ENCODE peak calls at places on chromosomes 5 and 9, in four cellular contexts. D is breast epithelium, Z is spleen, F is HCT116. G is an unnamed sample.

GRCh38 chr5:149227168-149227826 is 44.4 kb upstream of the AFAP1L1 start:
- DNase-seq in D (no peak), Z (no peak), F (peak), G (no peak)

GRCh38 chr5:44574626-44575025 is 185.4 kb upstream of the FGF10 start:
- DNase-seq in D (no peak), Z (no peak), F (no peak), G (no peak)

GRCh38 chr5:13348568-13348967 is 595.9 kb downstream of the DNAH5 start:
- DNase-seq in D (no peak), Z (no peak), F (no peak), G (no peak)

GRCh38 chr9:133003671-133004090 is 25.2 kb downstream of the GFI1B start:
- DNase-seq in D (no peak), Z (peak), F (no peak), G (no peak)

GRCh38 chr9:101585740-101586139 is 9.0 kb downstream of the PPP3R2 start:
- DNase-seq in D (no peak), Z (no peak), F (no peak), G (no peak)

GRCh38 chr5:142602720-142603245 is 83.1 kb downstream of the FGF1 start:
- DNase-seq in D (no peak), Z (no peak), F (peak), G (no peak)

GRCh38 chr9:35914307-35914807 is 5.1 kb downstream of the SPAAR start:
- DNase-seq in D (no peak), Z (peak), F (no peak), G (peak)

GRCh38 chr9:133490201-133490681 is 11.3 kb upstream of the SLC2A6 start:
- DNase-seq in D (no peak), Z (peak), F (no peak), G (no peak)

GRCh38 chr5:14628346-14628745 is 36.2 kb upstream of the OTULIN start:
- DNase-seq in D (no peak), Z (no peak), F (no peak), G (peak)

GRCh38 chr5:18281947-18282557 is 647.8 kb downstream of the TAF11L14 start:
- DNase-seq in D (no peak), Z (no peak), F (no peak), G (peak)

GRCh38 chr9:97831843-97832636 is 21.0 kb upstream of the FOXE1 start:
- DNase-seq in D (no peak), Z (no peak), F (no peak), G (no peak)

GRCh38 chr5:109703827-109704226 is 14.1 kb downstream of the MAN2A1 start:
- DNase-seq in D (no peak), Z (no peak), F (no peak), G (no peak)

GRCh38 chr5:40503438-40503837 is 176.3 kb upstream of the PTGER4 start:
- DNase-seq in D (no peak), Z (no peak), F (no peak), G (no peak)

GRCh38 chr5:93800988-93801811 is 59.8 kb upstream of the POU5F2 start:
- DNase-seq in D (no peak), Z (no peak), F (peak), G (no peak)

GRCh38 chr9:130304141-130304540 is 38.6 kb downstream of the HMCN2 start:
- DNase-seq in D (no peak), Z (no peak), F (no peak), G (no peak)

GRCh38 chr9:119453980-119454379 is 84.7 kb upstream of the BRINP1 start:
- DNase-seq in D (no peak), Z (no peak), F (no peak), G (no peak)

GRCh38 chr5:157328277-157328912 is 62.5 kb downstream of the CYFIP2 start:
- DNase-seq in D (no peak), Z (peak), F (peak), G (peak)

GRCh38 chr5:151492729-151493128 is 45.3 kb downstream of the SLC36A1 start:
- DNase-seq in D (no peak), Z (no peak), F (peak), G (no peak)

GRCh38 chr9:119184265-119184936 is 184.8 kb downstream of the BRINP1 start:
- DNase-seq in D (no peak), Z (no peak), F (no peak), G (no peak)

GRCh38 chr5:174834081-174834480 is 109.7 kb downstream of the MSX2 start:
- DNase-seq in D (no peak), Z (no peak), F (no peak), G (no peak)

GRCh38 chr5:174843263-174844250 is 119.2 kb downstream of the MSX2 start:
- DNase-seq in D (no peak), Z (no peak), F (no peak), G (peak)

GRCh38 chr5:174839196-174839595 is 114.8 kb downstream of the MSX2 start:
- DNase-seq in D (no peak), Z (no peak), F (no peak), G (no peak)

GRCh38 chr5:174840435-174840834 is 116.1 kb downstream of the MSX2 start:
- DNase-seq in D (no peak), Z (no peak), F (no peak), G (no peak)

GRCh38 chr5:174837919-174838902 is 113.8 kb downstream of the MSX2 start:
- DNase-seq in D (no peak), Z (no peak), F (peak), G (peak)
- TF ChIP-seq POLR2AphosphoS5 in D (no peak), Z (no peak), F (no peak), G (no peak)

GRCh38 chr5:159392881-159393280 is 62.6 kb upstream of the IL12B start:
- DNase-seq in D (no peak), Z (no peak), F (no peak), G (no peak)
- TF ChIP-seq POLR2AphosphoS5 in D (no peak), Z (no peak), F (no peak), G (no peak)

DNA sequence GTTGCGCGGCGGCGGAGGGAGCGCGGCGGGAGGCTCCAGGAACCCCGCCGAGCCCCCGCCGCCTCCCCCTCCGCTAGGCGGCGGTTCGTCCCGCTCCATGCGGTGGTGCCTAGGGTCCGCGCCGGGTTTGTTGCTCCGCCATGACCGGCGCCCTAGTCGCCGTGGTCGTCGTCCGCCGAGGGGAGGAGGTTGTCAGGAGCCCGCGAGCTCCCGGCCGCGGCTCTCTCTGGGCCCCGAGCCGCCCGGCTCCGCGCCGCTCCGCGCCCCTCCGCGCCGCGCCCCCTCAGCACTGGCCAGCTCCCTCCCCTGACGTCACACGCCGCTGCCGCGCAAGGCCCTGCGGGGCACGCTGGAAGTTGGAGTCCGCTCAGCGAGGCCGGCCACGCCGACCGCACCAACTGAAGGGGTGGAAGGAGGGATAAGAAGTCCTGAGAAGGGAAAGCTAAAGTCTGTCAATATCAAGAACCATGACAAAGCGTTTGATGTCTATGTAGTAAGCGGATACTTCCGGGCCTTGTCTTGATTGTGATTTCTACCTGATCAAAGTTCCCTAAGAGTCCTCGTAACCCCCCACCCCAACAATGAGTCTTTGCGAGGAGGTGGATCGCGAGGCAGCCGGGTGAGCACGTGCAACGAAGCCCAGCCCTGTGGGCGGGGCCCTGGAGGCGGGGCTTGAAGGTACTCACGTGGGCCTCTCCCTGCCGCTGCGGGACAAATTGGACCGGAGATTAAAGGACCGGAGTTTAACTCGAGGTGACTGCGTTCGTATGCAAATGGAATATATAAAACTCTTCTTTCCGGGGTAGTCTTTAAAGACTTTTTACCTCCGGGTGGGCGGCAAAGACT is at the start of gene NR6A1:
- DNase-seq in D (peak), Z (peak), F (peak), G (peak)
- TF ChIP-seq POLR2AphosphoS5 in D (peak), Z (peak), F (peak), G (no peak)

DNA sequence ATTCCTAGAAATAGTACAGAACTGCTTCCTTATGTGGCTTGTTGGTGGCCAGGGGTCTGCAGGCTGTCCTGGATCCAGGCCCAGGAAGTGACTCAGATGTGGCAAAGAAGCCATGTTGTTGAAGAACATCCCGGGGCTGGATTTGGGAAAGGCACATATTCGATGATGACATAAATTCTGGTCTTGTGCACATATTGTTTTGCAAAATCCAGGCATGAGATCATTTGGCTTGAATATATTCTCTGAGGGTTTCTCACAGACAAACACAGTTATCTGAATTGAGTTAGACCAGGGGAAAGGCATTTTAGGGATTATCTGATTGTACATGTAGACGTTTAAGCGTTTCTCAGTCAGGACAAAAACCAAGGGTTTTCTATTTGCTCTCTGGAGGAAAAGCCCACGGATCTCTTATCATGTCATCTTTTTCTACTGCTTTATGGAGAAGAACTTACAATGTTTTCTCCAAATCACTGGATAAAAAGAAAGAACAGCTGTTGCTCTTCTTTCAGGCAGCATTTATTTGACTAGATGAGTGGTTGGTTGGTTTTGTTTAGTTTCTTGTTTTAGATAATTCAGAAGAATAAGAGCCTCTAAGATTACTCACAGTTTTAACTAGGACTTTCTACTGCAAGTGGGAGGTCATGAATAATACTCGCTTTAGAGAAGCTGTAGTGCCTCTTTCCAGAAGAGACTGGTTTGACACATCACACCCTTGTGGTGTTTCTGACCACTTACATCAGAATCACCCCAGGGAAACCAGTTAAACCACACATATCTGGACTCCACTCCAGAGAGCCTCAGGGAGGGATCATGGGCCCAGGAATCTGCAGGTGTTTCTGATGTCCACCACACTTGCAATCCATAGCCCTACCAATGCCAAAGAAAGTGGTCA is 29.5 kb upstream of the LHFPL2 start:
- DNase-seq in D (no peak), Z (no peak), F (peak), G (no peak)
- TF ChIP-seq POLR2AphosphoS5 in D (peak), Z (no peak), F (peak), G (no peak)

GRCh38 chr5:69369369-69370121 is at the start of the genes AK6, RAD17 and TAF9:
- DNase-seq in D (peak), Z (peak), F (peak), G (peak)
- TF ChIP-seq POLR2AphosphoS5 in D (peak), Z (peak), F (peak), G (peak)